ENCODE peak calls at places on chromosomes 6 and 20, in five cellular contexts. One of them, this sample, is unnamed.

GRCh38 chr6:36838896-36839818 is at the start of gene CPNE5:
- DNase-seq in tibial nerve: no peak
- DNase-seq in A549: no peak
- DNase-seq in prostate gland: no peak
- DNase-seq in stomach: no peak
- DNase-seq in this sample: no peak

GRCh38 chr6:52995913-52996685 is 1.0 kb upstream of the GSTA4 start:
- DNase-seq in tibial nerve: peak; percentile 41
- DNase-seq in A549: peak; percentile 13
- DNase-seq in prostate gland: peak; percentile 45
- DNase-seq in stomach: no peak
- DNase-seq in this sample: peak; percentile 34

GRCh38 chr6:7292856-7293255 is 20.1 kb downstream of the SSR1 start:
- DNase-seq in prostate gland: no peak
- DNase-seq in A549: no peak
- DNase-seq in tibial nerve: no peak
- DNase-seq in stomach: no peak
- DNase-seq in this sample: no peak

GRCh38 chr6:158039571-158040050 is 57.9 kb downstream of the SYNJ2 start:
- DNase-seq in prostate gland: no peak
- DNase-seq in stomach: no peak
- DNase-seq in A549: no peak
- DNase-seq in tibial nerve: no peak
- DNase-seq in this sample: peak; percentile 62

GRCh38 chr6:33427585-33428218 is 7.8 kb downstream of the SYNGAP1 start:
- DNase-seq in tibial nerve: no peak
- DNase-seq in prostate gland: peak; percentile 55
- DNase-seq in stomach: peak; percentile 67
- DNase-seq in A549: peak; percentile 51
- DNase-seq in this sample: no peak

GRCh38 chr20:1171461-1172093 is 13.2 kb downstream of the TMEM74B start:
- DNase-seq in A549: no peak
- DNase-seq in prostate gland: no peak
- DNase-seq in tibial nerve: no peak
- DNase-seq in stomach: no peak
- DNase-seq in this sample: no peak

GRCh38 chr6:170033666-170034065 is 257.2 kb downstream of the DLL1 start:
- DNase-seq in stomach: peak; percentile 15
- DNase-seq in tibial nerve: no peak
- DNase-seq in A549: no peak
- DNase-seq in prostate gland: no peak
- DNase-seq in this sample: no peak

GRCh38 chr6:138455746-138456392 is 43.4 kb downstream of the NHSL1 start:
- DNase-seq in stomach: no peak
- DNase-seq in tibial nerve: no peak
- DNase-seq in A549: no peak
- DNase-seq in prostate gland: no peak
- DNase-seq in this sample: no peak

GRCh38 chr20:3283222-3283820 is 44.3 kb upstream of the SLC4A11 start:
- DNase-seq in stomach: no peak
- DNase-seq in prostate gland: peak; percentile 4
- DNase-seq in A549: no peak
- DNase-seq in tibial nerve: no peak
- DNase-seq in this sample: no peak

GRCh38 chr20:19482726-19483125 is 270.3 kb downstream of the SLC24A3 start:
- DNase-seq in stomach: no peak
- DNase-seq in A549: no peak
- DNase-seq in tibial nerve: no peak
- DNase-seq in prostate gland: no peak
- DNase-seq in this sample: no peak

GRCh38 chr6:149405823-149406765 is 6.0 kb downstream of the SUMO4 start:
- DNase-seq in prostate gland: no peak
- DNase-seq in tibial nerve: no peak
- DNase-seq in stomach: no peak
- DNase-seq in A549: no peak
- DNase-seq in this sample: no peak

GRCh38 chr20:38217791-38218565 is 42.6 kb downstream of the KIAA1755 start:
- DNase-seq in tibial nerve: no peak
- DNase-seq in prostate gland: no peak
- DNase-seq in stomach: no peak
- DNase-seq in A549: peak; percentile 92
- DNase-seq in this sample: peak; percentile 0

GRCh38 chr20:34564810-34565209 is 6.3 kb downstream of the MAP1LC3A start:
- DNase-seq in tibial nerve: no peak
- DNase-seq in A549: no peak
- DNase-seq in stomach: no peak
- DNase-seq in prostate gland: no peak
- DNase-seq in this sample: no peak

GRCh38 chr6:106360410-106360988 is at the start of gene CRYBG1:
- DNase-seq in stomach: peak; percentile 82
- DNase-seq in A549: peak; percentile 73
- DNase-seq in prostate gland: peak; percentile 84
- DNase-seq in tibial nerve: peak; percentile 13
- DNase-seq in this sample: no peak

GRCh38 chr6:5315883-5316282 is 54.6 kb downstream of the FARS2 start:
- DNase-seq in stomach: no peak
- DNase-seq in tibial nerve: no peak
- DNase-seq in A549: no peak
- DNase-seq in prostate gland: no peak
- DNase-seq in this sample: no peak

GRCh38 chr6:82430611-82431010 is 67.0 kb downstream of the TPBG start:
- DNase-seq in stomach: no peak
- DNase-seq in A549: no peak
- DNase-seq in prostate gland: no peak
- DNase-seq in tibial nerve: no peak
- DNase-seq in this sample: no peak

GRCh38 chr6:21163110-21163837 is 430.3 kb upstream of the SOX4 start:
- DNase-seq in stomach: no peak
- DNase-seq in A549: no peak
- DNase-seq in tibial nerve: no peak
- DNase-seq in prostate gland: no peak
- DNase-seq in this sample: no peak

GRCh38 chr20:57844626-57845596 is 135.1 kb upstream of the PMEPA1 start:
- DNase-seq in tibial nerve: no peak
- DNase-seq in prostate gland: no peak
- DNase-seq in stomach: no peak
- DNase-seq in A549: no peak
- DNase-seq in this sample: no peak

GRCh38 chr6:97958143-97958542 is 675.1 kb upstream of the MMS22L start:
- DNase-seq in tibial nerve: no peak
- DNase-seq in prostate gland: no peak
- DNase-seq in stomach: no peak
- DNase-seq in A549: no peak
- DNase-seq in this sample: no peak

GRCh38 chr20:37007898-37008649 is 56.6 kb upstream of the SAMHD1 start:
- DNase-seq in A549: no peak
- DNase-seq in prostate gland: no peak
- DNase-seq in tibial nerve: no peak
- DNase-seq in stomach: no peak
- DNase-seq in this sample: no peak

GRCh38 chr6:15626160-15626559 is 36.7 kb downstream of the DTNBP1 start:
- DNase-seq in A549: no peak
- DNase-seq in stomach: no peak
- DNase-seq in tibial nerve: no peak
- DNase-seq in prostate gland: no peak
- DNase-seq in this sample: no peak

GRCh38 chr20:63134201-63134612 is 81.7 kb downstream of the YTHDF1 start:
- DNase-seq in A549: no peak
- DNase-seq in tibial nerve: no peak
- DNase-seq in stomach: no peak
- DNase-seq in prostate gland: no peak
- DNase-seq in this sample: no peak

GRCh38 chr20:6081236-6081635 is 27.4 kb upstream of the LRRN4 start:
- DNase-seq in tibial nerve: no peak
- DNase-seq in stomach: no peak
- DNase-seq in prostate gland: no peak
- DNase-seq in A549: no peak
- DNase-seq in this sample: peak; percentile 27

GRCh38 chr20:19806806-19807691 is 49.0 kb downstream of the RIN2 start:
- DNase-seq in prostate gland: peak; percentile 49
- DNase-seq in tibial nerve: no peak
- DNase-seq in A549: no peak
- DNase-seq in stomach: no peak
- DNase-seq in this sample: no peak

GRCh38 chr6:144106206-144106605 is 10.8 kb upstream of the SF3B5 start:
- DNase-seq in tibial nerve: no peak
- DNase-seq in stomach: no peak
- DNase-seq in A549: no peak
- DNase-seq in prostate gland: no peak
- DNase-seq in this sample: no peak

GRCh38 chr6:143060806-143061596 is at the start of gene AIG1:
- DNase-seq in stomach: no peak
- DNase-seq in tibial nerve: peak; percentile 33
- DNase-seq in prostate gland: no peak
- DNase-seq in A549: peak; percentile 43
- DNase-seq in this sample: peak; percentile 64

GRCh38 chr20:63331741-63332400 is 29.3 kb downstream of the CHRNA4 start:
- DNase-seq in tibial nerve: no peak
- DNase-seq in prostate gland: no peak
- DNase-seq in A549: no peak
- DNase-seq in stomach: no peak
- DNase-seq in this sample: no peak

GRCh38 chr6:42136508-42137191 is 5.8 kb downstream of the C6orf132 start:
- DNase-seq in stomach: peak; percentile 28
- DNase-seq in tibial nerve: no peak
- DNase-seq in prostate gland: no peak
- DNase-seq in A549: peak; percentile 58
- DNase-seq in this sample: no peak

GRCh38 chr6:3259491-3259958 is 778 bp downstream of the PSMG4 start:
- DNase-seq in prostate gland: no peak
- DNase-seq in stomach: peak; percentile 54
- DNase-seq in A549: peak; percentile 25
- DNase-seq in tibial nerve: no peak
- DNase-seq in this sample: peak; percentile 17

GRCh38 chr6:168035098-168035660 is 37.7 kb downstream of the KIF25 start:
- DNase-seq in stomach: peak; percentile 45
- DNase-seq in prostate gland: peak; percentile 24
- DNase-seq in A549: peak; percentile 41
- DNase-seq in tibial nerve: no peak
- DNase-seq in this sample: no peak

GRCh38 chr20:33662172-33662571 is at the start of gene C20orf144:
- DNase-seq in prostate gland: no peak
- DNase-seq in A549: no peak
- DNase-seq in tibial nerve: no peak
- DNase-seq in stomach: no peak
- DNase-seq in this sample: no peak

GRCh38 chr6:154071711-154072110 is 32.7 kb downstream of the OPRM1 start:
- DNase-seq in A549: no peak
- DNase-seq in tibial nerve: no peak
- DNase-seq in prostate gland: no peak
- DNase-seq in stomach: no peak
- DNase-seq in this sample: no peak

GRCh38 chr6:155219299-155219698 is 44.5 kb upstream of the CLDN20 start:
- DNase-seq in prostate gland: no peak
- DNase-seq in stomach: no peak
- DNase-seq in tibial nerve: no peak
- DNase-seq in A549: no peak
- DNase-seq in this sample: no peak

GRCh38 chr6:124960757-124961467 is 1.3 kb upstream of the RNF217 start:
- DNase-seq in tibial nerve: no peak
- DNase-seq in prostate gland: no peak
- DNase-seq in stomach: no peak
- DNase-seq in A549: no peak
- DNase-seq in this sample: no peak

GRCh38 chr6:110939429-110939828 is 19.1 kb upstream of the GTF3C6 start:
- DNase-seq in tibial nerve: no peak
- DNase-seq in prostate gland: no peak
- DNase-seq in stomach: no peak
- DNase-seq in A549: no peak
- DNase-seq in this sample: no peak

GRCh38 chr6:44464051-44464450 is 76.5 kb downstream of the CDC5L start:
- DNase-seq in tibial nerve: no peak
- DNase-seq in stomach: no peak
- DNase-seq in prostate gland: no peak
- DNase-seq in A549: no peak
- DNase-seq in this sample: no peak

GRCh38 chr6:111918825-111919224 is 45.6 kb upstream of the FYN start:
- DNase-seq in prostate gland: no peak
- DNase-seq in tibial nerve: no peak
- DNase-seq in stomach: no peak
- DNase-seq in A549: no peak
- DNase-seq in this sample: peak; percentile 25

GRCh38 chr6:125810435-125810834 is 19.7 kb downstream of the NCOA7 start:
- DNase-seq in tibial nerve: no peak
- DNase-seq in prostate gland: no peak
- DNase-seq in A549: no peak
- DNase-seq in stomach: no peak
- DNase-seq in this sample: no peak

GRCh38 chr20:61757678-61758555 is 307.8 kb downstream of the TAF4 start:
- DNase-seq in stomach: no peak
- DNase-seq in A549: no peak
- DNase-seq in prostate gland: no peak
- DNase-seq in tibial nerve: no peak
- DNase-seq in this sample: no peak

GRCh38 chr6:23175391-23175790 is 606.0 kb downstream of the HDGFL1 start:
- DNase-seq in stomach: no peak
- DNase-seq in A549: no peak
- DNase-seq in tibial nerve: no peak
- DNase-seq in prostate gland: no peak
- DNase-seq in this sample: no peak

GRCh38 chr6:109362102-109362884 is 20.0 kb downstream of the CD164 start:
- DNase-seq in A549: no peak
- DNase-seq in tibial nerve: no peak
- DNase-seq in prostate gland: no peak
- DNase-seq in stomach: no peak
- DNase-seq in this sample: no peak
- TF ChIP-seq POLR2A in A549: no peak
- TF ChIP-seq POLR2A in tibial nerve: no peak
- TF ChIP-seq POLR2A in prostate gland: no peak
- TF ChIP-seq POLR2A in stomach: no peak
- TF ChIP-seq POLR2A in this sample: no peak

GRCh38 chr20:45098096-45098773 is 2.7 kb downstream of the KCNS1 start:
- DNase-seq in A549: no peak
- DNase-seq in prostate gland: no peak
- DNase-seq in tibial nerve: no peak
- DNase-seq in stomach: peak; percentile 33
- DNase-seq in this sample: no peak
- TF ChIP-seq CTCF in A549: no peak
- TF ChIP-seq CTCF in prostate gland: peak; percentile 18
- TF ChIP-seq CTCF in tibial nerve: no peak
- TF ChIP-seq CTCF in stomach: no peak
- TF ChIP-seq CTCF in this sample: no peak

GRCh38 chr20:25540273-25540672 is 45.1 kb downstream of the NINL start:
- DNase-seq in A549: no peak
- DNase-seq in prostate gland: no peak
- DNase-seq in stomach: no peak
- DNase-seq in tibial nerve: no peak
- DNase-seq in this sample: no peak
- TF ChIP-seq POLR2A in A549: no peak
- TF ChIP-seq POLR2A in prostate gland: no peak
- TF ChIP-seq POLR2A in stomach: no peak
- TF ChIP-seq POLR2A in tibial nerve: no peak
- TF ChIP-seq POLR2A in this sample: no peak

GRCh38 chr6:118860880-118861279 is 33.1 kb upstream of the ASF1A start:
- DNase-seq in A549: no peak
- DNase-seq in stomach: no peak
- DNase-seq in prostate gland: no peak
- DNase-seq in tibial nerve: no peak
- DNase-seq in this sample: peak; percentile 68
- TF ChIP-seq CTCF in A549: no peak
- TF ChIP-seq CTCF in stomach: no peak
- TF ChIP-seq CTCF in prostate gland: no peak
- TF ChIP-seq CTCF in tibial nerve: no peak
- TF ChIP-seq CTCF in this sample: no peak

This sample was measured in gastrocnemius medialis.